ENCODE peak calls at places on chromosomes 13 and 19, in six cellular contexts. One of them, this sample, is unnamed.

GRCh38 chr13:109628251-109628699 is 158.1 kb downstream of the IRS2 start:
- DNase-seq in left ventricle myocardium inferior: no peak
- DNase-seq in endodermal cell: no peak
- DNase-seq in endothelial cell: no peak
- DNase-seq in MCF 10A: peak
- DNase-seq in heart left ventricle: no peak
- DNase-seq in this sample: no peak

GRCh38 chr19:1494115-1494815 is 3.3 kb downstream of the REEP6 start:
- DNase-seq in endothelial cell: no peak
- DNase-seq in endodermal cell: no peak
- DNase-seq in left ventricle myocardium inferior: no peak
- DNase-seq in heart left ventricle: no peak
- DNase-seq in MCF 10A: no peak
- DNase-seq in this sample: no peak

GRCh38 chr19:35740423-35741215 is 1.6 kb downstream of the IGFLR1 start:
- DNase-seq in MCF 10A: peak
- DNase-seq in endodermal cell: peak
- DNase-seq in heart left ventricle: peak
- DNase-seq in left ventricle myocardium inferior: peak
- DNase-seq in endothelial cell: peak
- DNase-seq in this sample: peak

GRCh38 chr19:45117666-45118065 is 24.7 kb downstream of the PPP1R37 start:
- DNase-seq in left ventricle myocardium inferior: no peak
- DNase-seq in heart left ventricle: no peak
- DNase-seq in endodermal cell: no peak
- DNase-seq in MCF 10A: no peak
- DNase-seq in endothelial cell: no peak
- DNase-seq in this sample: no peak

GRCh38 chr13:100694722-100695644 is 20.4 kb upstream of the TMTC4 start:
- DNase-seq in heart left ventricle: no peak
- DNase-seq in endodermal cell: peak
- DNase-seq in left ventricle myocardium inferior: no peak
- DNase-seq in MCF 10A: peak
- DNase-seq in endothelial cell: peak
- DNase-seq in this sample: peak

GRCh38 chr13:45341034-45341798 is at the start of gene TPT1:
- DNase-seq in heart left ventricle: peak
- DNase-seq in left ventricle myocardium inferior: peak
- DNase-seq in MCF 10A: peak
- DNase-seq in endodermal cell: peak
- DNase-seq in endothelial cell: peak
- DNase-seq in this sample: peak

GRCh38 chr19:38375098-38375493 is 725 bp downstream of the PSMD8 start:
- DNase-seq in endodermal cell: no peak
- DNase-seq in heart left ventricle: no peak
- DNase-seq in MCF 10A: no peak
- DNase-seq in endothelial cell: no peak
- DNase-seq in left ventricle myocardium inferior: no peak
- DNase-seq in this sample: no peak

GRCh38 chr13:94595006-94595942 is 678 bp downstream of the TGDS start:
- DNase-seq in endodermal cell: peak
- DNase-seq in endothelial cell: no peak
- DNase-seq in left ventricle myocardium inferior: no peak
- DNase-seq in heart left ventricle: no peak
- DNase-seq in MCF 10A: peak
- DNase-seq in this sample: peak

GRCh38 chr19:5214371-5214770 is 126.2 kb downstream of the PTPRS start:
- DNase-seq in endodermal cell: no peak
- DNase-seq in endothelial cell: no peak
- DNase-seq in heart left ventricle: no peak
- DNase-seq in left ventricle myocardium inferior: no peak
- DNase-seq in MCF 10A: no peak
- DNase-seq in this sample: no peak

GRCh38 chr13:71624641-71625040 is 242.4 kb downstream of the DACH1 start:
- DNase-seq in MCF 10A: no peak
- DNase-seq in endodermal cell: no peak
- DNase-seq in left ventricle myocardium inferior: no peak
- DNase-seq in endothelial cell: no peak
- DNase-seq in heart left ventricle: no peak
- DNase-seq in this sample: peak

GRCh38 chr13:43284162-43284561 is 260.8 kb downstream of the DNAJC15 start:
- DNase-seq in heart left ventricle: no peak
- DNase-seq in endothelial cell: no peak
- DNase-seq in left ventricle myocardium inferior: no peak
- DNase-seq in MCF 10A: peak
- DNase-seq in endodermal cell: no peak
- DNase-seq in this sample: no peak

GRCh38 chr13:49214917-49215376 is 5.2 kb upstream of the MLNR start:
- DNase-seq in MCF 10A: peak
- DNase-seq in heart left ventricle: peak
- DNase-seq in endodermal cell: peak
- DNase-seq in endothelial cell: no peak
- DNase-seq in left ventricle myocardium inferior: no peak
- DNase-seq in this sample: no peak

GRCh38 chr13:100196380-100196779 is 107.5 kb downstream of the PCCA start:
- DNase-seq in endothelial cell: no peak
- DNase-seq in left ventricle myocardium inferior: no peak
- DNase-seq in MCF 10A: no peak
- DNase-seq in endodermal cell: no peak
- DNase-seq in heart left ventricle: no peak
- DNase-seq in this sample: no peak

GRCh38 chr13:89057862-89058261 is 1386.7 kb downstream of the SLITRK5 start:
- DNase-seq in endodermal cell: no peak
- DNase-seq in endothelial cell: no peak
- DNase-seq in left ventricle myocardium inferior: no peak
- DNase-seq in MCF 10A: no peak
- DNase-seq in heart left ventricle: no peak
- DNase-seq in this sample: no peak

GRCh38 chr19:24029941-24030636 is 56.9 kb upstream of the ZNF254 start:
- DNase-seq in endodermal cell: peak
- DNase-seq in left ventricle myocardium inferior: no peak
- DNase-seq in heart left ventricle: no peak
- DNase-seq in endothelial cell: no peak
- DNase-seq in MCF 10A: no peak
- DNase-seq in this sample: no peak

GRCh38 chr19:17107546-17108452 is 32.2 kb downstream of the MYO9B start:
- DNase-seq in endothelial cell: no peak
- DNase-seq in heart left ventricle: peak
- DNase-seq in endodermal cell: no peak
- DNase-seq in MCF 10A: peak
- DNase-seq in left ventricle myocardium inferior: peak
- DNase-seq in this sample: no peak

GRCh38 chr19:55500368-55500952 is 12.2 kb downstream of the SSC5D start:
- DNase-seq in heart left ventricle: peak
- DNase-seq in MCF 10A: no peak
- DNase-seq in endodermal cell: no peak
- DNase-seq in left ventricle myocardium inferior: no peak
- DNase-seq in endothelial cell: no peak
- DNase-seq in this sample: no peak

GRCh38 chr13:33832872-33833271 is 14.9 kb downstream of the RFC3 start:
- DNase-seq in endothelial cell: no peak
- DNase-seq in MCF 10A: no peak
- DNase-seq in left ventricle myocardium inferior: no peak
- DNase-seq in heart left ventricle: no peak
- DNase-seq in endodermal cell: no peak
- DNase-seq in this sample: no peak

GRCh38 chr13:112904436-112904960 is 64.5 kb upstream of the MCF2L start:
- DNase-seq in endothelial cell: no peak
- DNase-seq in left ventricle myocardium inferior: no peak
- DNase-seq in heart left ventricle: no peak
- DNase-seq in endodermal cell: peak
- DNase-seq in MCF 10A: no peak
- DNase-seq in this sample: no peak

GRCh38 chr19:31451686-31452325 is 102.6 kb upstream of the TSHZ3 start:
- DNase-seq in endodermal cell: no peak
- DNase-seq in MCF 10A: no peak
- DNase-seq in left ventricle myocardium inferior: no peak
- DNase-seq in heart left ventricle: no peak
- DNase-seq in endothelial cell: no peak
- DNase-seq in this sample: no peak

GRCh38 chr19:3146677-3147100 is 10.9 kb downstream of the GNA15 start:
- DNase-seq in endothelial cell: peak
- DNase-seq in MCF 10A: peak
- DNase-seq in heart left ventricle: peak
- DNase-seq in endodermal cell: peak
- DNase-seq in left ventricle myocardium inferior: no peak
- DNase-seq in this sample: no peak